ENCODE peak calls at places on chromosomes 2 and 18, in five cellular contexts. P, Q, K, U and W are unnamed samples.

GRCh38 chr2:85409719-85410583 is at the start of gene CAPG:
- DNase-seq in P (no peak), Q (no peak), K (no peak), U (no peak), W (no peak)

GRCh38 chr2:191217580-191217979 is 27.6 kb upstream of the MYO1B start:
- DNase-seq in P (no peak), Q (no peak), K (peak), U (peak), W (no peak)

GRCh38 chr2:38462121-38462634 is 85.1 kb upstream of the ATL2 start:
- DNase-seq in P (no peak), Q (no peak), K (peak), U (peak), W (no peak)

GRCh38 chr2:2056531-2056930 is 274.5 kb downstream of the MYT1L start:
- DNase-seq in P (no peak), Q (no peak), K (no peak), U (no peak), W (no peak)

GRCh38 chr2:226478121-226478809 is 321.4 kb downstream of the IRS1 start:
- DNase-seq in P (no peak), Q (peak), K (peak), U (peak), W (no peak)

GRCh38 chr2:240935101-240935876 is 29.2 kb downstream of the CROCC2 start:
- DNase-seq in P (no peak), Q (no peak), K (no peak), U (no peak), W (peak)

GRCh38 chr2:97749611-97750010 is 36.2 kb downstream of the ZAP70 start:
- DNase-seq in P (no peak), Q (no peak), K (no peak), U (no peak), W (peak)

GRCh38 chr18:77039196-77040140 is 93.1 kb downstream of the MBP start:
- DNase-seq in P (no peak), Q (no peak), K (no peak), U (no peak), W (no peak)

GRCh38 chr2:122056853-122057252 is 301.4 kb downstream of the TSN start:
- DNase-seq in P (no peak), Q (no peak), K (no peak), U (no peak), W (no peak)

GRCh38 chr2:215060851-215061541 is 77.4 kb downstream of the ABCA12 start:
- DNase-seq in P (no peak), Q (no peak), K (no peak), U (no peak), W (no peak)

GRCh38 chr18:36593001-36593400 is 235.8 kb downstream of the TPGS2 start:
- DNase-seq in P (no peak), Q (no peak), K (no peak), U (no peak), W (no peak)

GRCh38 chr18:46053368-46054095 is 18.5 kb downstream of the PSTPIP2 start:
- DNase-seq in P (no peak), Q (no peak), K (no peak), U (peak), W (no peak)

GRCh38 chr2:128727914-128728313 is 409.2 kb upstream of the HS6ST1 start:
- DNase-seq in P (no peak), Q (no peak), K (peak), U (peak), W (no peak)

GRCh38 chr18:13483316-13484270 is 242.8 kb downstream of the FAM210A start:
- DNase-seq in P (no peak), Q (no peak), K (no peak), U (no peak), W (no peak)